ENCODE peak calls at places on chromosomes 3 and 15, in four cellular contexts. C is kidney, L is psoas muscle, B is cardiac muscle cell. V is an unnamed sample.

GRCh38 chr15:78211189-78211921 is 23.0 kb downstream of the ACSBG1 start:
- DNase-seq in C (no peak), L (no peak), B (peak), V (no peak)

GRCh38 chr15:57133127-57133968 is 214.9 kb downstream of the TCF12 start:
- DNase-seq in C (peak), L (peak), B (no peak), V (no peak)

GRCh38 chr15:67409175-67409574 is 111.8 kb upstream of the C15orf61 start:
- DNase-seq in C (no peak), L (no peak), B (no peak), V (no peak)

GRCh38 chr15:29090617-29091466 is 178.8 kb downstream of the NSMCE3 start:
- DNase-seq in C (no peak), L (no peak), B (peak), V (no peak)

GRCh38 chr15:84749111-84749991 is 959 bp downstream of the ZNF592 start:
- DNase-seq in C (peak), L (peak), B (peak), V (peak)

GRCh38 chr15:96369825-96370621 is 39.5 kb downstream of the NR2F2 start:
- DNase-seq in C (no peak), L (no peak), B (no peak), V (no peak)

GRCh38 chr15:78110916-78111475 is 18.6 kb downstream of the SH2D7 start:
- DNase-seq in C (peak), L (no peak), B (no peak), V (peak)

GRCh38 chr3:172201136-172201989 is 162.0 kb downstream of the FNDC3B start:
- DNase-seq in C (peak), L (peak), B (peak), V (peak)

GRCh38 chr15:28106294-28107110 is 7.4 kb upstream of the OCA2 start:
- DNase-seq in C (peak), L (no peak), B (peak), V (peak)

GRCh38 chr3:20057612-20058180 is 17.4 kb downstream of the KAT2B start:
- DNase-seq in C (no peak), L (no peak), B (peak), V (no peak)

GRCh38 chr3:135891121-135891520 is 74.4 kb upstream of the PPP2R3A start:
- DNase-seq in C (no peak), L (no peak), B (no peak), V (no peak)

GRCh38 chr3:116302087-116302747 is 143.1 kb downstream of the LSAMP start:
- DNase-seq in C (no peak), L (no peak), B (peak), V (no peak)

GRCh38 chr15:40369474-40369869 is 11.5 kb downstream of the DISP2 start:
- DNase-seq in C (peak), L (no peak), B (no peak), V (no peak)

GRCh38 chr3:98734311-98734710 is 28.8 kb upstream of the ST3GAL6 start:
- DNase-seq in C (no peak), L (no peak), B (no peak), V (no peak)

GRCh38 chr3:48472673-48472922 is 26.1 kb downstream of the ATRIP start:
- DNase-seq in C (no peak), L (no peak), B (no peak), V (peak)

GRCh38 chr3:107753494-107753893 is 230.7 kb downstream of the BBX start:
- DNase-seq in C (no peak), L (no peak), B (peak), V (no peak)

GRCh38 chr3:170909129-170909903 is 879 bp upstream of the EIF5A2 start:
- DNase-seq in C (peak), L (no peak), B (peak), V (peak)

GRCh38 chr15:56598991-56599390 is 134.1 kb upstream of the MNS1 start:
- DNase-seq in C (no peak), L (no peak), B (peak), V (no peak)

GRCh38 chr3:52323526-52324295 is 7.6 kb downstream of the DNAH1 start:
- DNase-seq in C (peak), L (no peak), B (no peak), V (no peak)

GRCh38 chr3:29441422-29441821 is 160.6 kb downstream of the RBMS3 start:
- DNase-seq in C (no peak), L (no peak), B (no peak), V (no peak)

GRCh38 chr3:160667452-160667851 is 9.5 kb upstream of the ARL14 start:
- DNase-seq in C (no peak), L (no peak), B (no peak), V (no peak)

GRCh38 chr3:54138937-54139547 is 16.7 kb downstream of the CACNA2D3 start:
- DNase-seq in C (no peak), L (no peak), B (no peak), V (no peak)

GRCh38 chr15:40298216-40298935 is 9.4 kb downstream of the PLCB2 start:
- DNase-seq in C (peak), L (no peak), B (no peak), V (no peak)

GRCh38 chr3:55687526-55687925 is 200.4 kb upstream of the WNT5A start:
- DNase-seq in C (no peak), L (no peak), B (no peak), V (no peak)
- H3K27ac ChIP-seq in C (no peak), L (no peak), B (no peak), V (no peak)

GRCh38 chr15:31081568-31082250 is 19.8 kb downstream of the TRPM1 start:
- DNase-seq in C (peak), L (no peak), B (no peak), V (no peak)

GRCh38 chr15:31082771-31083393 is 18.6 kb downstream of the TRPM1 start:
- DNase-seq in C (no peak), L (no peak), B (no peak), V (no peak)

GRCh38 chr15:31084176-31084575 is 17.3 kb downstream of the TRPM1 start:
- DNase-seq in C (no peak), L (no peak), B (no peak), V (no peak)

GRCh38 chr15:31085359-31085758 is 16.2 kb downstream of the TRPM1 start:
- DNase-seq in C (no peak), L (no peak), B (no peak), V (no peak)

GRCh38 chr15:31083394-31083790 is 18.1 kb downstream of the TRPM1 start:
- DNase-seq in C (peak), L (no peak), B (no peak), V (no peak)
- H3K27ac ChIP-seq in C (peak), L (no peak), B (no peak), V (no peak)

GRCh38 chr3:50163572-50163971 is 8.4 kb downstream of the SEMA3F start:
- DNase-seq in C (no peak), L (no peak), B (peak), V (no peak)
- H3K27ac ChIP-seq in C (peak), L (peak), B (no peak), V (peak)

GRCh38 chr3:13496879-13497278 is 16.8 kb downstream of the HDAC11 start:
- DNase-seq in C (no peak), L (peak), B (no peak), V (no peak)
- H3K27ac ChIP-seq in C (no peak), L (no peak), B (no peak), V (no peak)